ENCODE peak calls at places on chromosomes 5 and 9, in eight cellular contexts. Y is cardiac muscle cell; U is brain pericyte; R is hippocampal formation; K is NCI-H2081; O is CD8-positive, alpha-beta memory T cell; E is GM12891; X is stimulated activated CD4-positive, alpha-beta T cell treated with anti-CD3 and anti-CD28 coated beads, Interleukin-2, amount 100 ng/mL, for 48 hours. D is an unnamed sample.

GRCh38 chr5:54309237-54309636 is 1.1 kb downstream of the ARL15 start:
- DNase-seq in K (no peak), E (no peak), O (no peak), U (no peak), X (no peak), R (peak), Y (peak), D (no peak)

GRCh38 chr9:136915632-136916329 is 28.8 kb downstream of the FBXW5 start:
- DNase-seq in U (no peak), E (no peak), R (no peak), K (no peak), X (no peak), O (no peak), Y (no peak), D (no peak)

GRCh38 chr5:74464512-74465209 is 175.9 kb downstream of the ENC1 start:
- DNase-seq in Y (peak), E (no peak), R (no peak), U (no peak), K (peak), O (no peak), X (no peak), D (no peak)

GRCh38 chr5:179427676-179428056 is 82.4 kb upstream of the ADAMTS2 start:
- DNase-seq in R (no peak), U (no peak), Y (no peak), X (no peak), K (no peak), E (no peak), O (no peak), D (no peak)

GRCh38 chr5:179680780-179681411 is at the start of gene CBY3:
- DNase-seq in O (no peak), U (no peak), X (no peak), E (no peak), Y (no peak), K (no peak), R (no peak), D (no peak)

GRCh38 chr9:127086771-127087170 is 35.7 kb downstream of the ANGPTL2 start:
- DNase-seq in O (no peak), X (no peak), U (no peak), K (no peak), Y (no peak), R (no peak), E (no peak), D (no peak)

GRCh38 chr5:37735649-37736347 is 104.0 kb downstream of the GDNF start:
- DNase-seq in U (no peak), E (no peak), R (peak), Y (peak), K (peak), O (no peak), X (no peak), D (no peak)

GRCh38 chr9:93828331-93829097 is 126.6 kb downstream of the BARX1 start:
- DNase-seq in U (no peak), K (no peak), X (no peak), R (no peak), E (no peak), O (no peak), Y (no peak), D (no peak)